ENCODE peak calls at places on chromosomes 13 and 19, in six cellular contexts. N, F, C, K, M and T are unnamed samples.

GRCh38 chr19:10965398-10965797 is 4.6 kb downstream of the SMARCA4 start:
- DNase-seq in N (no peak), F (no peak), C (no peak), K (no peak), M (no peak), T (no peak)

GRCh38 chr13:60617863-60618733 is 221.1 kb downstream of the TDRD3 start:
- DNase-seq in N (no peak), F (no peak), C (no peak), K (peak; percentile 32), M (no peak), T (no peak)

GRCh38 chr13:81713201-81713600 is 1372.3 kb upstream of the SPRY2 start:
- DNase-seq in N (no peak), F (no peak), C (no peak), K (no peak), M (no peak), T (no peak)

GRCh38 chr19:1006711-1007398 is 6.6 kb downstream of the GRIN3B start:
- DNase-seq in N (no peak), F (no peak), C (no peak), K (no peak), M (no peak), T (no peak)

GRCh38 chr13:98977568-98978270 is at the start of gene DOCK9:
- DNase-seq in N (no peak), F (peak; percentile 76), C (no peak), K (peak; percentile 53), M (peak; percentile 54), T (no peak)

GRCh38 chr13:110067355-110068175 is 239.4 kb downstream of the COL4A1 start:
- DNase-seq in N (no peak), F (no peak), C (no peak), K (no peak), M (peak; percentile 50), T (no peak)

GRCh38 chr13:36918246-36919060 is 1.6 kb downstream of the SMAD9 start:
- DNase-seq in N (no peak), F (no peak), C (no peak), K (peak; percentile 18), M (no peak), T (no peak)

GRCh38 chr19:48962029-48962848 is 2.9 kb upstream of the FTL start:
- DNase-seq in N (peak; percentile 25), F (no peak), C (peak; percentile 88), K (peak; percentile 44), M (no peak), T (no peak)

GRCh38 chr13:70950664-70951063 is 842.4 kb upstream of the KLHL1 start:
- DNase-seq in N (no peak), F (no peak), C (no peak), K (no peak), M (no peak), T (no peak)

GRCh38 chr13:109146912-109147624 is 517.7 kb downstream of the MYO16 start:
- DNase-seq in N (no peak), F (peak; percentile 97), C (peak; percentile 17), K (no peak), M (no peak), T (no peak)

GRCh38 chr13:103009061-103009840 is 57.0 kb downstream of the SLC10A2 start:
- DNase-seq in N (no peak), F (no peak), C (no peak), K (no peak), M (no peak), T (no peak)

GRCh38 chr19:45927565-45928261 is 13.1 kb upstream of the NANOS2 start:
- DNase-seq in N (peak; percentile 81), F (peak; percentile 88), C (peak; percentile 100), K (peak; percentile 92), M (peak; percentile 93), T (peak; percentile 78)

GRCh38 chr13:40292108-40292507 is 374.3 kb downstream of the FOXO1 start:
- DNase-seq in N (no peak), F (no peak), C (no peak), K (no peak), M (no peak), T (no peak)

GRCh38 chr19:58034476-58034790 is 608 bp downstream of the ZSCAN1 start:
- DNase-seq in N (no peak), F (no peak), C (no peak), K (no peak), M (no peak), T (no peak)
- H3K9me3 ChIP-seq in N (peaks cover 13% of the 10 kb centered on the region), F (peaks cover 19% of the 10 kb centered on the region), C (peaks cover 73% of the 10 kb centered on the region), K (no peaks in the 10 kb centered on the region), M (no peaks in the 10 kb centered on the region), T (peaks cover 5% of the 10 kb centered on the region)

GRCh38 chr13:19154843-19155242 is 26.8 kb downstream of the TUBA3C start:
- DNase-seq in N (no peak), F (no peak), C (no peak), K (no peak), M (no peak), T (no peak)

GRCh38 chr13:19158006-19158405 is 23.6 kb downstream of the TUBA3C start:
- DNase-seq in N (no peak), F (no peak), C (no peak), K (no peak), M (no peak), T (no peak)

GRCh38 chr13:19157461-19157860 is 24.2 kb downstream of the TUBA3C start:
- DNase-seq in N (no peak), F (no peak), C (no peak), K (no peak), M (no peak), T (no peak)

GRCh38 chr13:19155321-19155861 is 26.2 kb downstream of the TUBA3C start:
- DNase-seq in N (no peak), F (no peak), C (no peak), K (no peak), M (no peak), T (no peak)

DNA sequence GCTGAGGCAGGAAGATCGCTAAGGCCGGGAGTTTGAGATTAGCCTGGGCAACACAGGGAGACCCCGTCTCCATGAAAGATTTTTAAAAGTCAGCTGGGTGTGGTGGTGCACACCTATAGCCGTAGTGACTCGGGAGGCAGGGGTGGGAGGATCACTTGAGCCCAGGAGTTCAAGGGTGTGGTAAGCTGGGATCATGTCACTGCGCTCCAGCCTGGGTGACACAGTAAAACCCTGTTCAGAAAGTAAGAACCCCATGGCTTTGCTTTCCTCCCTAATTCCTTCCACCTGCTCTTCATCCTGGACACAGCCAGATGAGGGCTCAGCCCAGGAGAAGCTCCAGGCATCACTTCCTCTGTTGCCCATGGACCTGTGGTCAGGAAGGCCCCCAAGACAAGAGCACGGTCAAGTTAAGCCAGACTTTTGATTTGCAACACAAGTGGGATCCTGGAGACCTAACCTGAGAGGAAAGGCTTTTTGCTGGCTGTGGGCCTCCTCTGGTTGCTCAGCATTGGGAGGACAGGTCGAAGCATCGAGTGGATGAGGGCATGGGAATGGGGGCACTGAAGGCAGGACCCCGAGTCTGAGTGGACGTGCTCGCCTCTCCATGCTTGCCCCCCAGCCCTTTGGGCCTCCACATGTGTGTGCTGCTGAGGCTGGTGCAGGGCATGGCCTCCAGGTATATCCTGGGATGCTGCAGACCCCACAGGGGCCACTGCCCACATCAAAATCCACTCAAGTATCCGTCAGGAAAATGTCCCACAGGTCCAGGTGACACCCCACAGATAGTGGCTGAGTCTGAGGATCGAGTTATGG is 25.4 kb downstream of the TUBA3C start:
- DNase-seq in N (no peak), F (no peak), C (no peak), K (no peak), M (no peak), T (no peak)
- H3K9me3 ChIP-seq in N (no peaks in the 10 kb centered on the region), F (peaks cover 77% of the 10 kb centered on the region), C (no peaks in the 10 kb centered on the region), K (no peaks in the 10 kb centered on the region), M (no peaks in the 10 kb centered on the region), T (no peaks in the 10 kb centered on the region)

GRCh38 chr19:36449059-36449670 is 30.7 kb upstream of the ZFP82 start:
- DNase-seq in N (no peak), F (no peak), C (no peak), K (no peak), M (no peak), T (no peak)
- H3K9me3 ChIP-seq in N (peaks cover 45% of the 10 kb centered on the region), F (peaks cover 40% of the 10 kb centered on the region), C (peaks cover 98% of the 10 kb centered on the region), K (peaks cover 28% of the 10 kb centered on the region), M (no peaks in the 10 kb centered on the region), T (peaks cover 41% of the 10 kb centered on the region)

GRCh38 chr19:51976852-51977251 is 9.8 kb downstream of the ZNF350 start:
- DNase-seq in N (no peak), F (no peak), C (no peak), K (no peak), M (no peak), T (no peak)
- H3K9me3 ChIP-seq in N (peaks cover 57% of the 10 kb centered on the region), F (peaks cover 52% of the 10 kb centered on the region), C (peaks cover 96% of the 10 kb centered on the region), K (peaks cover 25% of the 10 kb centered on the region), M (no peaks in the 10 kb centered on the region), T (peaks cover 68% of the 10 kb centered on the region)

DNA sequence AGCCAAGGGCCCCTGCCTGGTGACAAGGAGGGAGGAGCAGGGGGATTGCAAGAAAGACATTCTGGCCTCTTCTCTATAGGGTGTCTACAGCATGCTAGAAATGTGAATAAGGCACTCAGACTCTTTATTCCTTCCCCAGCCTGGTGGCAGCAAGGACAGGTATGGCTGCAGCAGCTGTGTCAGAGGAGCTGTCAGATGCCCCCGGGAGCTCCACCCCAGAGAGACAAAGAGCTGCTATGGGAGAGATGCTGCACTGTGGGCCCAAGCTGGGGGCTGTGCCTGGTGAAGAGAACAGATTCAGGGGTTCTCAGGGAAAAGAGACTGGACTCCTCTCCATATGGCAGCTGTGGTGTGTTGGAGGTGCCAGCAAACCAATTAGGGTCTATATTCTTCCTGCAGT is 1063.3 kb downstream of the OLFM4 start:
- DNase-seq in N (no peak), F (no peak), C (no peak), K (no peak), M (no peak), T (no peak)
- H3K9me3 ChIP-seq in N (no peaks in the 10 kb centered on the region), F (peaks cover 22% of the 10 kb centered on the region), C (no peaks in the 10 kb centered on the region), K (no peaks in the 10 kb centered on the region), M (no peaks in the 10 kb centered on the region), T (no peaks in the 10 kb centered on the region)